ENCODE peak calls at places on chromosomes 6 and 20, in four cellular contexts. R, U, K and W are unnamed samples.

GRCh38 chr6:148747493-148748160 is 797 bp downstream of the UST start:
- DNase-seq in R (peak), U (peak), K (peak), W (peak)

GRCh38 chr6:7587631-7588100 is 2.3 kb upstream of the SNRNP48 start:
- DNase-seq in U (no peak), K (peak), R (no peak), W (no peak)

GRCh38 chr20:50193169-50193850 is 2.7 kb downstream of the CEBPB start:
- DNase-seq in R (no peak), K (peak), U (no peak), W (peak)

GRCh38 chr6:32774428-32774827 is 11.1 kb upstream of the HLA-DQB2 start:
- DNase-seq in R (no peak), U (no peak), K (no peak), W (no peak)

GRCh38 chr6:28634758-28635546 is 109.3 kb downstream of the GPX5 start:
- DNase-seq in U (peak), R (peak), K (peak), W (no peak)

GRCh38 chr6:9257215-9257614 is 821.9 kb upstream of the SLC35B3 start:
- DNase-seq in R (no peak), K (no peak), U (no peak), W (no peak)

GRCh38 chr6:63904844-63905243 is 269.2 kb downstream of the PHF3 start:
- DNase-seq in K (peak), R (no peak), U (no peak), W (peak)

GRCh38 chr20:54017846-54018245 is 52.5 kb downstream of the BCAS1 start:
- DNase-seq in R (no peak), U (peak), K (no peak), W (no peak)

GRCh38 chr6:1002989-1003388 is 308.9 kb upstream of the FOXQ1 start:
- DNase-seq in R (no peak), K (no peak), U (no peak), W (no peak)

GRCh38 chr6:23445157-23445710 is 680.8 kb upstream of the NRSN1 start:
- DNase-seq in R (no peak), K (no peak), U (no peak), W (no peak)

GRCh38 chr20:34825530-34826362 is at the start of gene NCOA6:
- DNase-seq in R (peak), K (peak), U (peak), W (peak)

GRCh38 chr20:57053067-57053466 is 213.4 kb downstream of the BMP7 start:
- DNase-seq in K (no peak), U (no peak), R (no peak), W (no peak)

GRCh38 chr20:51321343-51322163 is 221.0 kb downstream of the NFATC2 start:
- DNase-seq in K (no peak), R (no peak), U (no peak), W (no peak)

GRCh38 chr6:42046491-42047219 is 3.7 kb upstream of the TAF8 start:
- DNase-seq in U (no peak), K (no peak), R (no peak), W (peak)

GRCh38 chr6:6811151-6812002 is 222.9 kb downstream of the LY86 start:
- DNase-seq in U (no peak), R (peak), K (peak), W (peak)

GRCh38 chr20:18738055-18738454 is 75.5 kb upstream of the SCP2D1 start:
- DNase-seq in R (no peak), U (no peak), K (no peak), W (peak)

GRCh38 chr6:140217283-140217682 is 842.8 kb upstream of the CITED2 start:
- DNase-seq in R (no peak), U (no peak), K (no peak), W (no peak)

GRCh38 chr6:151399679-151400078 is 8.3 kb upstream of the ZBTB2 start:
- DNase-seq in U (no peak), R (no peak), K (no peak), W (no peak)

GRCh38 chr6:73236147-73236750 is 11.0 kb upstream of the KHDC1L start:
- DNase-seq in K (peak), U (no peak), R (no peak), W (peak)

GRCh38 chr6:88728756-88729155 is 234.7 kb downstream of the RNGTT start:
- DNase-seq in U (no peak), K (no peak), R (no peak), W (no peak)